ENCODE peak calls at places on chromosomes 5 and 9, in five cellular contexts. One of them, this sample, is unnamed.

GRCh38 chr9:79256691-79257213 is 315.0 kb upstream of the TLE4 start:
- DNase-seq in psoas muscle: no peak
- DNase-seq in mucosa of descending colon: no peak
- DNase-seq in NCI-H1417: peak; percentile 96
- DNase-seq in KG1: no peak
- DNase-seq in this sample: no peak

GRCh38 chr5:35012796-35013195 is 35.0 kb downstream of the AGXT2 start:
- DNase-seq in psoas muscle: peak; percentile 57
- DNase-seq in mucosa of descending colon: no peak
- DNase-seq in NCI-H1417: no peak
- DNase-seq in KG1: no peak
- DNase-seq in this sample: no peak

GRCh38 chr5:76608833-76609232 is 14.4 kb downstream of the F2RL2 start:
- DNase-seq in psoas muscle: no peak
- DNase-seq in mucosa of descending colon: no peak
- DNase-seq in NCI-H1417: no peak
- DNase-seq in KG1: no peak
- DNase-seq in this sample: no peak

GRCh38 chr9:104921067-104921741 is 6.8 kb downstream of the ABCA1 start:
- DNase-seq in psoas muscle: no peak
- DNase-seq in mucosa of descending colon: no peak
- DNase-seq in NCI-H1417: no peak
- DNase-seq in KG1: no peak
- DNase-seq in this sample: no peak

GRCh38 chr9:27151693-27152397 is 42.8 kb downstream of the TEK start:
- DNase-seq in psoas muscle: no peak
- DNase-seq in mucosa of descending colon: no peak
- DNase-seq in NCI-H1417: no peak
- DNase-seq in KG1: no peak
- DNase-seq in this sample: no peak

GRCh38 chr5:135333737-135334515 is 65.1 kb downstream of the MACROH2A1 start:
- DNase-seq in psoas muscle: no peak
- DNase-seq in mucosa of descending colon: no peak
- DNase-seq in NCI-H1417: no peak
- DNase-seq in KG1: no peak
- DNase-seq in this sample: no peak

GRCh38 chr9:87371801-87372374 is 125.8 kb upstream of the DAPK1 start:
- DNase-seq in psoas muscle: no peak
- DNase-seq in mucosa of descending colon: no peak
- DNase-seq in NCI-H1417: no peak
- DNase-seq in KG1: no peak
- DNase-seq in this sample: no peak

GRCh38 chr9:82489579-82489915 is 501.0 kb downstream of the SPATA31D1 start:
- DNase-seq in psoas muscle: no peak
- DNase-seq in mucosa of descending colon: no peak
- DNase-seq in NCI-H1417: no peak
- DNase-seq in KG1: no peak
- DNase-seq in this sample: no peak

GRCh38 chr5:32805966-32806626 is 95.0 kb downstream of the NPR3 start:
- DNase-seq in psoas muscle: no peak
- DNase-seq in mucosa of descending colon: no peak
- DNase-seq in NCI-H1417: no peak
- DNase-seq in KG1: no peak
- DNase-seq in this sample: no peak

GRCh38 chr9:70924380-70924779 is 197.0 kb downstream of the TRPM3 start:
- DNase-seq in psoas muscle: no peak
- DNase-seq in mucosa of descending colon: no peak
- DNase-seq in NCI-H1417: no peak
- DNase-seq in KG1: no peak
- DNase-seq in this sample: no peak

GRCh38 chr9:97411440-97411788 is 482 bp upstream of the TDRD7 start:
- DNase-seq in psoas muscle: no peak
- DNase-seq in mucosa of descending colon: no peak
- DNase-seq in NCI-H1417: no peak
- DNase-seq in KG1: no peak
- DNase-seq in this sample: no peak

GRCh38 chr5:6729400-6730310 is 16.4 kb downstream of the TENT4A start:
- DNase-seq in psoas muscle: peak; percentile 76
- DNase-seq in mucosa of descending colon: peak; percentile 70
- DNase-seq in NCI-H1417: peak; percentile 58
- DNase-seq in KG1: no peak
- DNase-seq in this sample: no peak

GRCh38 chr5:53173083-53173482 is 63.5 kb upstream of the MOCS2 start:
- DNase-seq in psoas muscle: no peak
- DNase-seq in mucosa of descending colon: no peak
- DNase-seq in NCI-H1417: no peak
- DNase-seq in KG1: no peak
- DNase-seq in this sample: peak; percentile 23

GRCh38 chr9:13993482-13994267 is 320.3 kb downstream of the NFIB start:
- DNase-seq in psoas muscle: no peak
- DNase-seq in mucosa of descending colon: no peak
- DNase-seq in NCI-H1417: peak; percentile 62
- DNase-seq in KG1: no peak
- DNase-seq in this sample: no peak

This sample was measured in colonic mucosa.